ENCODE peak calls at places on chromosomes 3 and 15, in six cellular contexts. F is B cell, D is brain microvascular endothelial cell, M is fibroblast of villous mesenchyme, Y is transverse colon, H is uterus. O is an unnamed sample.

GRCh38 chr15:33140326-33140725 is 54.2 kb downstream of the FMN1 start:
- DNase-seq in Y (no peak), F (no peak), D (no peak), H (no peak), M (no peak), O (no peak)

GRCh38 chr3:14923476-14923875 is 23.9 kb upstream of the NR2C2 start:
- DNase-seq in F (no peak), H (no peak), Y (no peak), D (no peak), M (no peak), O (no peak)

GRCh38 chr3:72847751-72848702 is at the start of gene SHQ1:
- DNase-seq in M (peak), Y (peak), F (peak), H (peak), D (peak), O (peak)

GRCh38 chr3:13385373-13385965 is 34.7 kb downstream of the NUP210 start:
- DNase-seq in M (no peak), D (no peak), H (no peak), Y (no peak), F (no peak), O (no peak)

GRCh38 chr15:35784745-35785144 is 238.8 kb upstream of the DPH6 start:
- DNase-seq in Y (no peak), M (no peak), H (no peak), F (no peak), D (no peak), O (no peak)

GRCh38 chr3:187456268-187456667 is 88.1 kb downstream of the RTP4 start:
- DNase-seq in H (peak), D (no peak), M (peak), Y (no peak), F (no peak), O (no peak)

GRCh38 chr3:22318325-22318724 is 567.3 kb upstream of the ZNF385D start:
- DNase-seq in F (no peak), Y (no peak), D (peak), M (no peak), H (no peak), O (no peak)

GRCh38 chr15:82100116-82100795 is 54.4 kb upstream of the MEX3B start:
- DNase-seq in Y (no peak), D (no peak), H (no peak), F (no peak), M (peak), O (no peak)

GRCh38 chr3:122151480-122151879 is 32.0 kb upstream of the CASR start:
- DNase-seq in D (no peak), Y (no peak), M (no peak), F (no peak), H (no peak), O (no peak)

GRCh38 chr3:172542089-172542488 is 18.9 kb upstream of the TNFSF10 start:
- DNase-seq in D (no peak), M (no peak), F (no peak), Y (no peak), H (no peak), O (no peak)

GRCh38 chr3:101038880-101039279 is 45.7 kb upstream of the ABI3BP start:
- DNase-seq in Y (no peak), D (no peak), F (no peak), M (peak), H (no peak), O (no peak)

GRCh38 chr3:10703875-10704274 is 112.2 kb upstream of the SLC6A11 start:
- DNase-seq in M (peak), F (no peak), H (no peak), Y (no peak), D (peak), O (no peak)

GRCh38 chr3:10700821-10701220 is 115.2 kb upstream of the SLC6A11 start:
- DNase-seq in H (no peak), D (no peak), M (no peak), Y (no peak), F (no peak), O (no peak)

GRCh38 chr3:10706156-10707088 is 109.6 kb upstream of the SLC6A11 start:
- DNase-seq in M (no peak), H (no peak), F (no peak), Y (no peak), D (no peak), O (no peak)

GRCh38 chr3:10707089-10707983 is 108.7 kb upstream of the SLC6A11 start:
- DNase-seq in D (no peak), H (no peak), M (no peak), Y (no peak), F (peak), O (no peak)

DNA sequence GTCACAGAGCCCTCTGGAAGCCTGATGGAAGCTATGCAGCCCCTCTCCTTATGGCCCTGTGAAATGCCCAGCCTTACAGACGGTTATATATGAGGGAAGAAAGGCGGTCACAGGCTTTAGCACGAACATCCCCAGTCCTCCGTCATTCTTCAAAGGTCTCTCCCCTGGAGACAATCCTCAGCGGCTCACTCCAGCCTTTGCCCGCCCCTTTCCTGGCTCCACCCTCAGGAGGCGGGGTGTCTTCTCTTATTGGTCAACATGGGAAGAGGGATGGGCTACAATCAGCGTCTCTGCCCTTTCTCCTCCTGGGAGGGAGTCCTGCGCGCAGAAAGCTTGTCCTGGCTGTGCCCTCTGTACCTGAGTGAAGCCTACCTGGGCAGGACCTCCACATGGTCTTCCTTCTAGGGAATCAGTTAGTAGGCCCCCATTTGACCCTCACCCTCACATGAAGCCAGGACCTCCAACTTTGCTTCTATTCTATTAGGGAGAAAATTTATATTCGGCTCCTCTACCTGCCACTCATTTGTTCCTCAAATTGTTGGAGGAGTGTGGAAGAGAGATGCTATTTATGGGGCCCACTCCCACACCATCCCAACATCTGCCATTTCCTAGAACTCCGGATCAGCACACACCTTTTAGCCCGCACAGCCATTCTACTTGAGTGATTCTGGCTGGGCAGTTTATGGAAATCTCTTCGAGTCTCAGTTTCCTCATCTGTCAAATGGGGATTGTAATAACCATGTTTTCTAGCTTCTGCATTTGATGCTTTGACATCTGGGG is 112.9 kb upstream of the SLC6A11 start:
- DNase-seq in F (no peak), Y (no peak), M (no peak), D (no peak), H (no peak), O (no peak)
- TF ChIP-seq CTCF in F (no peak), Y (no peak), M (no peak), D (no peak), H (no peak), O (no peak)

GRCh38 chr3:126984391-126985142 is 1.7 kb downstream of the PLXNA1 start:
- DNase-seq in D (no peak), F (no peak), Y (no peak), M (no peak), H (no peak), O (no peak)

GRCh38 chr3:126987129-126987528 is 4.2 kb downstream of the PLXNA1 start:
- DNase-seq in Y (no peak), D (no peak), M (no peak), H (no peak), F (no peak), O (no peak)

GRCh38 chr3:126983653-126984390 is 907 bp downstream of the PLXNA1 start:
- DNase-seq in Y (peak), H (peak), F (no peak), M (peak), D (no peak), O (peak)

GRCh38 chr3:126986001-126986400 is 3.1 kb downstream of the PLXNA1 start:
- DNase-seq in F (no peak), D (peak), M (no peak), Y (no peak), H (no peak), O (no peak)

DNA sequence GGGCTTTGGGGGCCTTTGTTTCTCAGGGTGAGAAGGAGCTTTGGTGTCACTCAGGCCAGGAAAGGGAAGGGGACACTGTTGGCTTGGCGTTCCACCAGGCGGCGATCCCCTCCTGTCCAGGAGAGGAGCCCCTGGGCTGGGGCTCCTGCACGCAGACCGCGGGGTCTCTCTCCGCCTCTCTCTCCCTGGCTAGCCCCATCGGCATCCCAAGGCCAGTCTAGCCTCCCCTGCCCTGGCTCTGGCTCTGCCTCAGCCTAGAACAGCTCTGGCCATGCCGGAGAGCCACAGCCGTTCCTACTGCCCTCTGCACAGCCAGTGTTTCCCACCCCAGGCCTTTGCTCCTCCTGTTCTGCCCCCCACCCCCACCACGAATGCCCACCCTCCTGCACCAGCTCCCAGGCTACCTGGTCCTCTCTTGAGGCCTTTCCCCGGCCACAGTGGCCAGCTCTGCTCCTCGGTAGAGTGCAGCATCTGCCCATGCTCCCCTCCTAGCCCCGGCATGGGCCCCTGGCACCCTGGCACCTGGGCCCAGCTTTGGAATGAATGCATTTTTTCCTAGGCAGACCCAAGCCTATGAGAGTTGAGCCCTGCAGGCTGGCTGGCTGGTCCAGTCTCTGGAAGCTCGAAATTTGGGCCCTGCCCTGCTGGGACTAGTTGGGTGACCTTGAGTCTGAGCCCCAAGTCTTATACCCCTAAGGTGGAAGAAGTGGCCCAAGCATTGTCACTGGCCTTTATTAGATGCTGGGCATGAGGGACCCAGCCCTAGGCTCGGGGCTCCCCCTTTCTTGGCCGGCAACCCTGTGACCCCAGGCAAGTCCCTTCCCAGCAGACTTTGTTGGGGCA is 2.4 kb downstream of the PLXNA1 start:
- DNase-seq in M (no peak), H (no peak), Y (no peak), F (no peak), D (no peak), O (no peak)
- TF ChIP-seq CTCF in M (no peak), H (no peak), Y (no peak), F (no peak), D (no peak), O (no peak)

GRCh38 chr3:113535898-113536297 is 3.5 kb downstream of the SIDT1 start:
- DNase-seq in H (no peak), Y (no peak), M (no peak), D (no peak), F (no peak), O (no peak)
- TF ChIP-seq CTCF in H (no peak), Y (peak), M (peak), D (peak), F (peak), O (no peak)

DNA sequence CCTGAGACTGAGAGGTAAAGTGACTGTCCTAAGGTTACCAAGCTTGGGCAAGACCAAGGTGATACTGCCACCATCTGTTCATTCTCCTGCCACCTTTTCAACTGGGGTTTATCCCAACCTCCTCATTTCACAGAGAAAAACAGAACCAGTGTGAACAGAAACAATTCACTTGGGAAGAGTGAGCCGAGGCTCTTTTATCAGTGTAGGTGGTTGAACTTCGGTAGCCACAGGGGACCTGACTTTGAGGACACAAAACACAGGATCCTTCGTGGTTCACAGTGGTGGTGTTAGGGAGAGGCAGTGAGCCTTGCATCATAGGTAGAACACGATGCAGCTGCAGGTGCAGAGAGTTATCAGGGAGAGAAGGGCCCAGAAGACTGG is 72.8 kb upstream of the ICE2 start:
- DNase-seq in F (no peak), H (no peak), Y (no peak), M (no peak), D (no peak), O (no peak)
- TF ChIP-seq CTCF in F (no peak), H (no peak), Y (no peak), M (no peak), D (peak), O (peak)

GRCh38 chr3:38281895-38282686 is at the start of gene SLC22A14:
- DNase-seq in H (no peak), D (no peak), F (no peak), M (no peak), Y (no peak), O (no peak)
- TF ChIP-seq CTCF in H (no peak), D (peak), F (no peak), M (no peak), Y (no peak), O (peak)

GRCh38 chr15:44667039-44667360 is 3.5 kb upstream of the SPG11 start:
- DNase-seq in H (no peak), F (no peak), Y (no peak), D (no peak), M (no peak), O (no peak)

GRCh38 chr15:44662478-44663409 is 718 bp downstream of the SPG11 start:
- DNase-seq in M (peak), H (peak), D (peak), Y (peak), F (peak), O (peak)

GRCh38 chr15:44659041-44659440 is 4.4 kb downstream of the SPG11 start:
- DNase-seq in M (no peak), Y (no peak), D (no peak), F (no peak), H (no peak), O (no peak)

GRCh38 chr15:44666208-44667038 is 3.0 kb upstream of the SPG11 start:
- DNase-seq in F (no peak), D (no peak), H (no peak), Y (no peak), M (no peak), O (no peak)

DNA sequence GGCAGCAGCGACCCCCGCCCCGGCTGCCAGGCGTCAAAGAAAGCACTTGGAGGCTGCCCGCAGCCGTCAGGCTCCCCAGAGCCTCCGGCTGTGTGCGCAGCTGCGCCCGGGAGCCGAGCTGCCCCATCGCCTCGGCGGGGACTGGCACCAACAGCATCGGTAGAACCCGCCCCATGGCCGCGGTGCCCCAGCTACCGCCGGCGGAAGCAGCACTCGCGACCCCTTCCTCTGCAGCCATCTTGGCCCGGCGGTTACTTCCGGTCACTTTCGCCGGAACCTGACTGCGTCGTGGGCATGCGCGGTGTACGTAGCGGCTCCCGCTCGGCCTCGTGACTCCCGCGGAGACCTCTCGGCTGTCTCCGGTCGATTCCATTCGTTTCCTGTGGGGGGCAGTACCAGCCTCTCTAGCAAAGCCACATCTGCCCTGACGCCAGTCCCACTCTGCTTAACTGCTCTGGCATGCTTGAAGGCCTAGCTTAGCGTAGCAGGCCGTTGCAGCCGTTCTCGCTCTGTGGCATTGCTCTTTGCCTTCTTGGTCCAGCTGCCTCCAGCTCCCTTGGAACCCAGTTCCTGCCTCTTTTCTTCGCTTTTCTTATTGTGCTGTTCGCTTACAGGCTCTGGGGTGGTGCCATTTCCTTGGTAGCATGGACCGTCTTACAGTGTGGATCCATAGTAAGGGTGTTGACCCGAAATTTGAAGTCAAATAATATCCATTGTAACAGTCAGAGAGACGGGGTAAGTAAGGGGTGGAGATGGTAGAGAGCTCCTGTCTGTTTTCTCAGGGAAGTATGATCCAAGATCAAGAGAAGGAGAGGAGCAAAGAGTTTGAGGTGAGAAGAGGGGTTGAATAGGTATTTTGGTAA is at the start of gene SPG11:
- DNase-seq in M (peak), Y (peak), F (peak), D (peak), H (peak), O (peak)
- TF ChIP-seq CTCF in M (peak), Y (peak), F (peak), D (peak), H (peak), O (peak)

GRCh38 chr3:43152649-43153048 is 46.8 kb upstream of the POMGNT2 start:
- DNase-seq in M (no peak), H (no peak), Y (no peak), D (no peak), F (no peak), O (no peak)

GRCh38 chr3:43156812-43157455 is 51.1 kb upstream of the POMGNT2 start:
- DNase-seq in Y (no peak), D (no peak), H (no peak), F (no peak), M (no peak), O (no peak)

GRCh38 chr3:43155016-43155415 is 49.1 kb upstream of the POMGNT2 start:
- DNase-seq in D (no peak), F (no peak), M (no peak), Y (no peak), H (no peak), O (no peak)

GRCh38 chr3:43153189-43154083 is 47.6 kb upstream of the POMGNT2 start:
- DNase-seq in D (no peak), M (peak), Y (peak), H (peak), F (no peak), O (no peak)

DNA sequence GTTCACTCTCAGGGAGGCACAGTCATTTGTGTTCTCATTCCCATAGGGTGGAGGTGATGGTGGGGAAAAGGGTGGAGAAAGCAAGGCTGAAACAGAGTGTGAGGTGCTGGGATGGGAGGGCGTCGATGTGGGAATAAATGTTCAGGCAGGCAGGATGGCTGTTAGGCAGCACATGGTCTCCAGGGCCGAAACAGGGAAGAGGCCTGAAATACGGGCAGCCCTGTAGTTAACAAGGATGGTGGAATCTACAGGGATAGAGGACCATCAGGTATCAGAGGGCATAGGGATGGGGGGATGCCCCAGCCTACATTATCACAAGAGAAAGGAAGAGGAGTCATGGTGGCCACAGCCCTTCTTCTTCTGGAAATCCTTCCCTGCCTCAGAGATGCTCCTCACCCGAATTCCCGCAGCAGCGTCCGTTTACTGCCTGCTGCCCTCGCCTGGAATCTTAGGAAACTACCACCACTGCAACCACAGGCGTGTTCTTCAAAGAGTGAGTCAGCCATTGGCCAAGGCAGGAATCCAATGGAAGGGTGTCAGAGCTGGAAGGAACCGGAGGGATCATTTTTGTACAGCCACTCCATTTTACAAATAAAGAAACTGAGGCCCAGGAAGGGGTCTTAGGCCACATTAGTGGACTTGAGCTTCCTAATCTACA is 49.7 kb upstream of the POMGNT2 start:
- DNase-seq in Y (peak), D (peak), F (no peak), M (peak), H (peak), O (no peak)
- TF ChIP-seq CTCF in Y (peak), D (peak), F (no peak), M (peak), H (peak), O (no peak)

DNA sequence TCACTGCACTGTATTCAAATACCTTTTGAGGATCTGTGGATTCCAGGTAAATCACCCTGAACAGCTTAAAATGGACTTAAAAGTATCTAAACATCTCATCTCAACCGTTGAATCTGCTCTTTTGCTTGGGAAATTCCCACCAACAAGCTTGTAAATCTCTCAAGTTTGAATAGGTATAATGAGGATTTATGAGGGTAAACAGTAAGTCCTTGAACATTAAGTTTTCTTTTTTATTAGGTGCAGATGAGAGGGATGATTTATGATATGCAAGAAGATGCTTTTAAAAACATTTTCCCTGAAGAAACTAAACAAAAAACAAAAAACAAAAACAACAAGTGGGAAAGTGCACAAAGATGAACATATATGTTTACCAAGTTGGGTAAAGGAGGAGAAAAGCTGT is 290.6 kb downstream of the ROBO1 start:
- DNase-seq in M (peak), F (no peak), D (no peak), Y (no peak), H (no peak), O (no peak)
- TF ChIP-seq CTCF in M (no peak), F (no peak), D (no peak), Y (no peak), H (no peak), O (no peak)

O was measured in GM10248.